ENCODE peak calls at places on chromosomes 4 and X, in ten cellular contexts. T, S, N, Q, F, H, R, M, E and G are unnamed samples.

GRCh38 chr4:74632634-74633033 is 161.7 kb downstream of the BTC start:
- DNase-seq in T (peak), S (peak), N (no peak), Q (peak), F (peak), H (no peak), R (no peak), M (peak), E (no peak), G (peak)

GRCh38 chrX:31702208-31702607 is 630.4 kb upstream of the FTHL17 start:
- DNase-seq in T (no peak), S (no peak), N (no peak), Q (no peak), F (no peak), H (no peak), R (no peak), M (no peak), E (no peak), G (no peak)

GRCh38 chrX:108399427-108400165 is 38.6 kb downstream of the COL4A6 start:
- DNase-seq in T (no peak), S (no peak), N (no peak), Q (no peak), F (peak), H (no peak), R (no peak), M (peak), E (no peak), G (no peak)

GRCh38 chrX:38627683-38628082 is 66.3 kb downstream of the TSPAN7 start:
- DNase-seq in T (no peak), S (peak), N (no peak), Q (no peak), F (peak), H (no peak), R (peak), M (peak), E (no peak), G (peak)

GRCh38 chr4:91288702-91289311 is 1015.0 kb upstream of the GRID2 start:
- DNase-seq in T (no peak), S (no peak), N (no peak), Q (no peak), F (no peak), H (no peak), R (no peak), M (no peak), E (no peak), G (no peak)

GRCh38 chr4:164952551-164952950 is 24.9 kb downstream of the TRIM61 start:
- DNase-seq in T (no peak), S (no peak), N (no peak), Q (no peak), F (no peak), H (no peak), R (no peak), M (no peak), E (no peak), G (no peak)

GRCh38 chrX:24799565-24799964 is 105.8 kb downstream of the POLA1 start:
- DNase-seq in T (no peak), S (no peak), N (no peak), Q (no peak), F (no peak), H (no peak), R (no peak), M (no peak), E (no peak), G (no peak)

GRCh38 chr4:26985836-26986235 is 125.2 kb downstream of the STIM2 start:
- DNase-seq in T (no peak), S (peak), N (no peak), Q (no peak), F (no peak), H (no peak), R (no peak), M (no peak), E (no peak), G (peak)

GRCh38 chr4:20044936-20045335 is 206.8 kb upstream of the SLIT2 start:
- DNase-seq in T (no peak), S (no peak), N (no peak), Q (no peak), F (no peak), H (no peak), R (no peak), M (no peak), E (no peak), G (no peak)

GRCh38 chr4:75710246-75710645 is 14.1 kb upstream of the USO1 start:
- DNase-seq in T (no peak), S (no peak), N (no peak), Q (no peak), F (no peak), H (no peak), R (no peak), M (no peak), E (no peak), G (no peak)

GRCh38 chrX:20240201-20240600 is 26.5 kb downstream of the RPS6KA3 start:
- DNase-seq in T (no peak), S (no peak), N (no peak), Q (no peak), F (no peak), H (no peak), R (no peak), M (no peak), E (no peak), G (no peak)

GRCh38 chr4:106893395-106893881 is 142.7 kb downstream of the DKK2 start:
- DNase-seq in T (no peak), S (no peak), N (no peak), Q (no peak), F (no peak), H (no peak), R (no peak), M (no peak), E (no peak), G (no peak)

GRCh38 chrX:124328765-124329164 is 3.7 kb upstream of the TEX13D start:
- DNase-seq in T (no peak), S (no peak), N (no peak), Q (no peak), F (peak), H (no peak), R (no peak), M (peak), E (no peak), G (no peak)

GRCh38 chr4:113539408-113539807 is 222.1 kb downstream of the CAMK2D start:
- DNase-seq in T (no peak), S (no peak), N (no peak), Q (no peak), F (no peak), H (no peak), R (no peak), M (peak), E (no peak), G (peak)

GRCh38 chrX:106863697-106864096 is 39.4 kb downstream of the RIPPLY1 start:
- DNase-seq in T (no peak), S (no peak), N (no peak), Q (no peak), F (no peak), H (no peak), R (no peak), M (no peak), E (no peak), G (no peak)

GRCh38 chr4:26410385-26411293 is 79.6 kb downstream of the CCKAR start:
- DNase-seq in T (peak), S (peak), N (no peak), Q (no peak), F (peak), H (no peak), R (peak), M (peak), E (peak), G (peak)

GRCh38 chr4:102871772-102872171 is 3.0 kb downstream of the CISD2 start:
- DNase-seq in T (no peak), S (no peak), N (no peak), Q (no peak), F (no peak), H (no peak), R (no peak), M (no peak), E (no peak), G (no peak)

GRCh38 chrX:102835504-102836146 is 101.4 kb upstream of the RAB40AL start:
- DNase-seq in T (peak), S (peak), N (no peak), Q (no peak), F (peak), H (no peak), R (peak), M (peak), E (no peak), G (peak)

GRCh38 chrX:30067677-30068076 is 147.7 kb upstream of the MAGEB2 start:
- DNase-seq in T (no peak), S (no peak), N (no peak), Q (no peak), F (no peak), H (no peak), R (no peak), M (no peak), E (no peak), G (no peak)

GRCh38 chrX:154749856-154750255 is 1.0 kb downstream of the GAB3 start:
- DNase-seq in T (no peak), S (peak), N (no peak), Q (no peak), F (no peak), H (no peak), R (no peak), M (no peak), E (no peak), G (no peak)

GRCh38 chrX:15977644-15978043 is 123.0 kb upstream of the AP1S2 start:
- DNase-seq in T (no peak), S (no peak), N (no peak), Q (no peak), F (no peak), H (no peak), R (no peak), M (no peak), E (no peak), G (no peak)

GRCh38 chr4:183888564-183888963 is 16.5 kb upstream of the STOX2 start:
- DNase-seq in T (no peak), S (no peak), N (no peak), Q (no peak), F (no peak), H (no peak), R (no peak), M (no peak), E (no peak), G (no peak)

GRCh38 chr4:114087596-114088230 is 108.3 kb upstream of the ARSJ start:
- DNase-seq in T (no peak), S (no peak), N (no peak), Q (no peak), F (no peak), H (no peak), R (no peak), M (no peak), E (no peak), G (no peak)

GRCh38 chr4:173794662-173795061 is 264.6 kb upstream of the HAND2 start:
- DNase-seq in T (no peak), S (no peak), N (no peak), Q (no peak), F (no peak), H (no peak), R (no peak), M (no peak), E (no peak), G (no peak)

GRCh38 chrX:9465380-9466114 is 689 bp downstream of the TBL1X start:
- DNase-seq in T (no peak), S (peak), N (peak), Q (no peak), F (no peak), H (peak), R (peak), M (peak), E (peak), G (peak)

GRCh38 chrX:1754077-1754476 is 139.2 kb downstream of the ASMT start:
- DNase-seq in T (no peak), S (no peak), N (no peak), Q (no peak), F (no peak), H (no peak), R (no peak), M (no peak), E (no peak), G (no peak)

GRCh38 chr4:112853662-112854256 is 195.7 kb upstream of the ANK2 start:
- DNase-seq in T (no peak), S (no peak), N (no peak), Q (no peak), F (peak), H (no peak), R (no peak), M (no peak), E (no peak), G (no peak)

GRCh38 chr4:90445380-90445779 is 318.2 kb downstream of the CCSER1 start:
- DNase-seq in T (no peak), S (no peak), N (no peak), Q (no peak), F (no peak), H (no peak), R (no peak), M (no peak), E (no peak), G (no peak)

GRCh38 chr4:138178566-138178965 is 63.6 kb downstream of the SLC7A11 start:
- DNase-seq in T (no peak), S (no peak), N (no peak), Q (no peak), F (peak), H (no peak), R (no peak), M (peak), E (no peak), G (no peak)

GRCh38 chr4:138181288-138181687 is 60.9 kb downstream of the SLC7A11 start:
- DNase-seq in T (peak), S (no peak), N (peak), Q (no peak), F (no peak), H (peak), R (no peak), M (no peak), E (no peak), G (no peak)

GRCh38 chr4:138177278-138177968 is 64.7 kb downstream of the SLC7A11 start:
- DNase-seq in T (no peak), S (no peak), N (no peak), Q (no peak), F (no peak), H (no peak), R (no peak), M (no peak), E (no peak), G (no peak)

DNA sequence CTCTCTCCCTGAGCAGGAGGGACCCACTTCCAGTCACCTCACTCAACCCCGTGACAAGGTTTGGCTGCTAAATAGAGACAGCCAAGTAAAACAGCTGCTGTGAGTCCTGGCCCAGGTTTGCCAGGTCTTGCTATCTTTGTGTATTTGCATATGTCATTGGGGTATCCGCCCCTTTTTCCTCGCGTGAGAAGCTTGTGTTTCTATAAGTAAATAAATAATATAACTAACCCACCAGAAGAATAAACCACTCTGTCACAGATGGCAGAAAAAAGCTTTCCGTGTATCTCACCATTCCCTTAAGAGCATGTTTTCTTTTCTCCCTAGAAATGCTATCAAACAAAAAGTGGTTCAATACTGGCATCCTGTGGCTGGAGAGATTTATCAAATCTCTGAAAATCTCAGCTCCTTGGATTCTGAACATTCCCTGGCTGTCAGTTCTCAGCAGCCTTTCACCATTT is 66.8 kb downstream of the SLC7A11 start:
- DNase-seq in T (no peak), S (no peak), N (no peak), Q (no peak), F (no peak), H (peak), R (no peak), M (no peak), E (no peak), G (no peak)
- TF ChIP-seq CTCF in T (peak), S (no peak), N (no peak), Q (no peak), F (no peak), H (no peak), R (peak), M (no peak), E (no peak), G (no peak)

DNA sequence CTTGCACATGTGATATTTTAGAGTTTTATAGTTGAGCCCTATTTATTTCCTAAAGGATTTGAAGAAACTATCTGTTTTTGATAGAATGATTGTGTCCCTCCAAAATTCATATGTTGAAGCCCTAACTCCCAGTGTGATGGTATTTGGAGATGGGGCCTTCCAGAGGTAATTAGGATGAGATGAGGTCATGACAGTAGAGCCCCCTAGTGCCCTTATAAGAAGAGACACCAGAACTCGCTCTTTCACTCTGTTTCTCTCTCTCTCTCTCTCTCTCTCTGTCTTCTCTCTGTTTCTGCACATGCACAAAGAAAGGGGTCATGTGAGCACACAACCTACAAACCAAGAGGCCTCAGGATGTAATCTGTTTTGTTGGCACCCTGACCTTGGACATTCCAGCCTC is 921.9 kb upstream of the DIAPH2 start:
- DNase-seq in T (no peak), S (no peak), N (no peak), Q (no peak), F (peak), H (no peak), R (peak), M (no peak), E (no peak), G (no peak)
- TF ChIP-seq CTCF in T (no peak), S (no peak), N (no peak), Q (no peak), F (peak), H (no peak), R (peak), M (no peak), E (peak), G (no peak)

GRCh38 chr4:119027815-119028214 is 107.8 kb upstream of the MYOZ2 start:
- DNase-seq in T (no peak), S (no peak), N (no peak), Q (no peak), F (no peak), H (no peak), R (no peak), M (no peak), E (no peak), G (no peak)

GRCh38 chr4:119028296-119028695 is 107.3 kb upstream of the MYOZ2 start:
- DNase-seq in T (no peak), S (no peak), N (no peak), Q (no peak), F (no peak), H (no peak), R (no peak), M (no peak), E (no peak), G (no peak)

GRCh38 chr4:119025440-119025839 is 110.2 kb upstream of the MYOZ2 start:
- DNase-seq in T (peak), S (no peak), N (peak), Q (peak), F (peak), H (peak), R (no peak), M (peak), E (no peak), G (no peak)

GRCh38 chr4:119025916-119026661 is 109.5 kb upstream of the MYOZ2 start:
- DNase-seq in T (peak), S (no peak), N (no peak), Q (peak), F (peak), H (no peak), R (no peak), M (peak), E (no peak), G (no peak)

DNA sequence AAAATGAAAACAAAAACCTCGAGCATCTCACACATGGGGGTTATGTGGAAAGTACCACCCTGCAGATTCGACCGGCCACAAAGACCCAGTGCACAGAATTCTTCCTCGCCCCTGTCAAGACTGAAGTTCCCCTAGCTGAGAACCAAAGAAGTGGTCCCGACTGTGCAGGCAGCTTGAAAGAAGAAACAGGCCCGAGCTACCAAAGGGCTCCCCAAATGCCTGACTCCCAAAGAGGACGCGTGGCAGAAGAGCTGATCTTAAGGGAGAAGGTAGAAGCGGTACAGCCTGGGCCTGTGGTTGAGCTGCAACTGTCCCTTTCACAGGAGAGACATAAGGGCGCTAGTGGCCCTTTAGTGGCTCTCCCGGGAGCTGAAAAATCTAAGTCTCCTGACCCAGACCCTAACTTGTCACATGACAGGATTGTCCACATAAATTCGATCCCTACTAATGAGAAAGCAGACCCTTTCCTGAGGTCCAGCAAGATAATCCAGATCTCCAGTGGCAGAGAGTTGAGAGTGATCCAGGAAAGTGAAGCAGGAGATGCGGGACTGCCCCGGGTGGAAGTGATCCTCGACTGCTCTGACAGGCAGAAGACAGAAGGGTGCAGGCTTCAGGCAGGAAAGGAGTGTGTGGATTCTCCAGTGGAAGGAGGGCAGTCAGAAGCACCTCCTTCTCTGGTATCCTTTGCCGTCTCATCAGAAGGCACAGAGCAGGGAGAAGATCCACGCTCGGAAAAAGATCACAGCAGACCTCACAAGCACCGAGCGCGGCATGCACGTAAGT is 108.8 kb upstream of the MYOZ2 start:
- DNase-seq in T (peak), S (no peak), N (peak), Q (no peak), F (no peak), H (no peak), R (no peak), M (no peak), E (no peak), G (no peak)
- TF ChIP-seq CTCF in T (no peak), S (no peak), N (no peak), Q (no peak), F (no peak), H (no peak), R (no peak), M (no peak), E (no peak), G (no peak)

GRCh38 chr4:82898322-82899243 is 2.0 kb upstream of the THAP9 start:
- DNase-seq in T (peak), S (no peak), N (no peak), Q (peak), F (peak), H (no peak), R (no peak), M (peak), E (no peak), G (peak)
- TF ChIP-seq CTCF in T (no peak), S (peak), N (no peak), Q (peak), F (peak), H (peak), R (peak), M (peak), E (peak), G (peak)

GRCh38 chrX:139506318-139506717 is 24.2 kb upstream of the F9 start:
- DNase-seq in T (no peak), S (no peak), N (no peak), Q (no peak), F (no peak), H (no peak), R (no peak), M (no peak), E (no peak), G (no peak)

GRCh38 chrX:139508099-139508498 is 22.4 kb upstream of the F9 start:
- DNase-seq in T (no peak), S (no peak), N (no peak), Q (no peak), F (no peak), H (no peak), R (peak), M (no peak), E (no peak), G (no peak)
- TF ChIP-seq CTCF in T (no peak), S (no peak), N (no peak), Q (no peak), F (no peak), H (no peak), R (no peak), M (no peak), E (no peak), G (no peak)

DNA sequence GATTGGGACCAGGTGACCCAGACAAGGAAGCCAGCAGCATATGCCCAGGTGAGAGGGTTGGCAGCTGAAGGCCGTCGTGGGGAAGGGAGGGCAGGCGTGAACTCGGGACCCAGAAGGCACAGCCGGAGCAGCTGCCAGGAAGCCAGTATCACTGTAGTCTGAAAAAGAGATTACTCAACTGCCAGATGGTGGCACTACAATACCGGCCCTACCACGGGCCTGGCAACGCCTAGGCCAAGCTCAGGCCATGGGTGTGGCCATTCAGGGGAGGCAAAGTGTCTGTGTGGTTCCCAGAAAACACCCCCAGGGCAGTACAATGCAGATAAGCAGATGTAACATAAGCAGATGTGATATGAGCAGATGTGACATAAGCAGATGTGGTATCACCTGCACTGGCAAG is 236.0 kb downstream of the AFAP1 start:
- DNase-seq in T (no peak), S (no peak), N (no peak), Q (no peak), F (no peak), H (no peak), R (no peak), M (no peak), E (no peak), G (no peak)
- TF ChIP-seq CTCF in T (no peak), S (no peak), N (no peak), Q (no peak), F (no peak), H (no peak), R (no peak), M (no peak), E (no peak), G (no peak)

GRCh38 chrX:129721414-129721813 is 17.4 kb upstream of the XPNPEP2 start:
- DNase-seq in T (no peak), S (no peak), N (no peak), Q (peak), F (no peak), H (no peak), R (no peak), M (no peak), E (no peak), G (no peak)
- TF ChIP-seq CTCF in T (no peak), S (no peak), N (no peak), Q (no peak), F (no peak), H (no peak), R (no peak), M (no peak), E (no peak), G (no peak)